ENCODE peak calls at places on chromosomes 16 and 17, in eight cellular contexts. J is A549; L is CD8-positive, alpha-beta T cell; F is hepatocyte; P is HL-60; G is gastrocnemius medialis; U is sigmoid colon; W is left ventricle myocardium inferior. R is an unnamed sample.

GRCh38 chr16:1287982-1288670 is 21.3 kb upstream of the UBE2I start:
- DNase-seq in J (no peak), L (no peak), F (no peak), P (no peak), G (no peak), U (no peak), W (peak), R (no peak)

GRCh38 chr17:62963296-62963695 is 2.7 kb upstream of the TANC2 start:
- DNase-seq in J (peak), L (no peak), F (no peak), P (no peak), G (no peak), U (no peak), W (no peak), R (no peak)

GRCh38 chr16:85168732-85169256 is 56.5 kb upstream of the CIBAR2 start:
- DNase-seq in J (peak), L (no peak), F (peak), P (no peak), G (peak), U (peak), W (peak), R (no peak)

GRCh38 chr17:58377005-58377660 is 25.1 kb upstream of the SUPT4H1 start:
- DNase-seq in J (no peak), L (no peak), F (peak), P (no peak), G (no peak), U (no peak), W (no peak), R (no peak)

GRCh38 chr17:45334231-45334630 is 17.4 kb upstream of the MAP3K14 start:
- DNase-seq in J (no peak), L (no peak), F (no peak), P (no peak), G (no peak), U (peak), W (no peak), R (no peak)

GRCh38 chr16:85960486-85961046 is 61.6 kb downstream of the IRF8 start:
- DNase-seq in J (no peak), L (no peak), F (no peak), P (no peak), G (no peak), U (no peak), W (no peak), R (no peak)

GRCh38 chr16:22633280-22633679 is 122.6 kb downstream of the NPIPB5 start:
- DNase-seq in J (no peak), L (no peak), F (no peak), P (no peak), G (no peak), U (no peak), W (no peak), R (no peak)

GRCh38 chr17:75641343-75641742 is 8.1 kb downstream of the SMIM5 start:
- DNase-seq in J (no peak), L (no peak), F (no peak), P (no peak), G (no peak), U (no peak), W (peak), R (no peak)

GRCh38 chr17:40063915-40064531 is 1.3 kb downstream of the THRA start:
- DNase-seq in J (no peak), L (no peak), F (no peak), P (peak), G (peak), U (no peak), W (no peak), R (no peak)

GRCh38 chr17:81849457-81849856 is 10.9 kb downstream of the P4HB start:
- DNase-seq in J (no peak), L (no peak), F (no peak), P (no peak), G (no peak), U (no peak), W (no peak), R (no peak)

GRCh38 chr16:1351582-1352362 is at the start of the genes GNPTG and TSR3:
- DNase-seq in J (peak), L (peak), F (peak), P (peak), G (peak), U (peak), W (peak), R (peak)

GRCh38 chr17:46863383-46864121 is 12.2 kb downstream of the WNT9B start:
- DNase-seq in J (no peak), L (no peak), F (no peak), P (no peak), G (no peak), U (no peak), W (no peak), R (no peak)

DNA sequence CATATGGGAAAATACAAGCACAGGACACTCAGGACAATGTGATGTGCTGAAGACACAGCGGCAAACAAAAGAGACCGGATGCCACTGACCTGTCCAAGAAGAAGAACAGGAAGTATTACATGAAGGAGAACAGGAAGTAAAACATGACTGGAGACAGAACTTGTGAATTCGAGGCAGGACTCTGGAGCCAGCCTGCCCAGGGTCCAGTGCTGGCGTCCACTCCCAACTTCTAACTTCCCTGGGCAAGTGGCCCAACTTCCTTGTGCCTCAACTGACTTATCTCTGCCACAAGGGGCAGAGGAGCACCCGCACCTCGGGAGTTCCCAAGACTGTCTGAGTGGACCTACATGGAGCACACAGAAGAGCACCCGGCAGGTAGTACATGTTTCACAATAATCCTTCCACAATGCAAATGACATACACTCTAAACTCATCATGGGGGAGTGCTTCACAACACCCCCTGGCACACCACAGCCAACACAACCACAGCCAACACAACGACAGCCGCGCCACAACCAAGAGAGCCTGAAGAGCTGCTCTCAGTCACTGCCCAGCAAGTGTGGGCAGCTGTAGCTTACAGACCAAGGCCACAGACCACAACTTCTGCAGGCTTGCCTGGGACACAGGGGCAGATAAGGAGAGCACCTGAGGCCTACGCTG is 36.6 kb downstream of the ANKRD11 start:
- DNase-seq in J (peak), L (no peak), F (no peak), P (no peak), G (no peak), U (no peak), W (peak), R (no peak)
- H3K27ac ChIP-seq in J (no peak), L (no peak), F (no peak), P (peak), G (peak), U (no peak), W (peak), R (peak)

GRCh38 chr16:54129810-54130209 is 156.8 kb downstream of the IRX3 start:
- DNase-seq in J (no peak), L (no peak), F (no peak), P (no peak), G (no peak), U (no peak), W (no peak), R (no peak)
- TF ChIP-seq CTCF in J (no peak), L (no peak), F (no peak), P (no peak), G (no peak), U (no peak), W (no peak), R (no peak)

GRCh38 chr16:27403601-27403992 is 1.6 kb downstream of the IL21R start:
- DNase-seq in J (no peak), L (no peak), F (no peak), P (no peak), G (no peak), U (no peak), W (no peak), R (no peak)

GRCh38 chr16:27401768-27402568 is at the start of gene IL21R:
- DNase-seq in J (no peak), L (peak), F (no peak), P (peak), G (no peak), U (peak), W (peak), R (no peak)

GRCh38 chr16:27402569-27402963 is 592 bp downstream of the IL21R start:
- DNase-seq in J (no peak), L (no peak), F (no peak), P (no peak), G (no peak), U (no peak), W (no peak), R (no peak)

GRCh38 chr16:27404163-27404823 is 2.3 kb downstream of the IL21R start:
- DNase-seq in J (no peak), L (no peak), F (no peak), P (peak), G (no peak), U (no peak), W (no peak), R (no peak)

DNA sequence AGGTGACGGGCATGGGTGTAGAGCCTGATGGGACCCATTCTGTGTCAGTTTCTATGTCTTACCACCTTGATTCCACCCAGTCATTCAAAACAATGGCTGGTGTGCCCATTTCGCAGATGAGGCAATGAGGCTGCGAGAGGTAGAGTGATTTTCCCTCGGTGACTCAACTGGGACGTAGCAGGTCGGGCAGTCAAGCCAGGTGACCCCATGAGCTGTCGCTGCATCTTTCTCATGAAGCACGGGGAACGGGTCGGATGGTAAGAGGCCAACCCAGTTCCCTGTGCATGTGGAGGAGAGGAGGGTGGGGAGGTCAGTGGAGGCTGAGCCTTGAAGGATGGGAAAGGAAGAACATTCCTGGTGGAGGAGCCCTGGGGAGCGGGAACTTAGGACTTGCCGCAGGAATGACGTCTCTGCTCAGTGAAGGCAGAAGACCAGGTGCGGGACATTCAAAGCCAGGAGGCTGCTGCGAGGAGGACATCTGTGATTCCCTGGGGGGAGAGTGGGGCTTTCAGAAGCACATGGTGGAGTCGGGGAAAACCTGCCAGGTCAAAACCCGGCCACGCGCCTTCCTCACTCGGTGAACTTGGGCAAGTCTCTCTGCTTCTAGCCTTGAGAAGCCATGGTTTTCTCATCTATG is 1.1 kb downstream of the IL21R start:
- DNase-seq in J (no peak), L (no peak), F (no peak), P (no peak), G (no peak), U (no peak), W (no peak), R (no peak)
- H3K27ac ChIP-seq in J (no peak), L (peak), F (no peak), P (no peak), G (no peak), U (no peak), W (no peak), R (no peak)

DNA sequence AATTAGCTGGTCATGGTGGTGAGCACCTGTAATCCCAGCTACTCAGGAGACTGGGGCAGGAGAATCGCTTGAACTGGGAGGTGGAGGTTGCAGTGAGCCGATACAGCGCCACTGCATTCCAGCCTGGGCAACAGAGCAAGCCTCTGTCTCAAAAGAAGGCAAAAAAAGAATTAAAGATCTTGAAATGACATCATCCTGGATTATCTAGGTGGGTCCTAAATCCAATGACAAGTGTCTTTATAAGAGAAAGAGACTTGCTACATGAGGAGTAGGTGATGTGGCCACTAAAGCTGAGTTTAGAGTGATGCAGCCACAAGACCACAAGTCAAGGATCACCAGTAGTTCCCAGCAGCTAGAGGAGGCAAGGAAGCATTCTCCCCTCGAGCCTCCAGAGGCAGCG is 15.8 kb downstream of the CIITA start:
- DNase-seq in J (no peak), L (no peak), F (no peak), P (no peak), G (no peak), U (no peak), W (no peak), R (no peak)
- TF ChIP-seq CTCF in J (no peak), L (no peak), F (no peak), P (no peak), G (no peak), U (no peak), W (no peak), R (no peak)

GRCh38 chr17:2689411-2690164 is 22.0 kb downstream of the CLUH start:
- DNase-seq in J (no peak), L (no peak), F (peak), P (no peak), G (no peak), U (peak), W (peak), R (no peak)
- H3K27ac ChIP-seq in J (no peak), L (no peak), F (peak), P (no peak), G (peak), U (peak), W (peak), R (peak)